ENCODE peak calls at places on chromosomes 7 and 10, in six cellular contexts. Z is A549, Q is cardiac muscle cell, W is SK-N-SH, N is ovary, J is mammary epithelial cell. D is an unnamed sample. For H3K9me3, the result is how much of the 10 kb centered on the place peaks cover.

GRCh38 chr10:3719024-3719843 is 65.8 kb downstream of the KLF6 start:
- DNase-seq in N (no peak), Z (no peak), W (no peak), J (no peak), Q (no peak), D (no peak)

GRCh38 chr7:25171071-25171470 is 46.0 kb upstream of the CYCS start:
- DNase-seq in N (no peak), W (no peak), J (no peak), Q (no peak), Z (no peak), D (no peak)

GRCh38 chr7:55335786-55336185 is 29.4 kb upstream of the LANCL2 start:
- DNase-seq in Z (no peak), N (no peak), Q (no peak), W (no peak), J (no peak), D (no peak)

GRCh38 chr10:15120523-15120922 is 23.4 kb downstream of the RPP38 start:
- DNase-seq in J (peak), Q (no peak), W (no peak), N (no peak), Z (no peak), D (no peak)

GRCh38 chr7:82729172-82730030 is 285.8 kb upstream of the CACNA2D1 start:
- DNase-seq in J (peak), Z (peak), W (peak), N (no peak), Q (peak), D (no peak)

GRCh38 chr10:15344876-15345285 is 26.2 kb downstream of the FAM171A1 start:
- DNase-seq in W (no peak), Z (peak), J (peak), Q (no peak), N (no peak), D (no peak)

GRCh38 chr10:77392851-77393250 is 244.8 kb downstream of the KCNMA1 start:
- DNase-seq in Q (no peak), J (peak), Z (peak), W (no peak), N (no peak), D (no peak)

GRCh38 chr10:108561649-108562048 is 1361.7 kb downstream of the XPNPEP1 start:
- DNase-seq in N (no peak), Q (no peak), Z (no peak), W (no peak), J (no peak), D (no peak)

GRCh38 chr10:99788598-99789259 is 6.3 kb downstream of the ABCC2 start:
- DNase-seq in N (no peak), J (no peak), W (no peak), Z (no peak), Q (no peak), D (no peak)

GRCh38 chr10:22341190-22341935 is 3.9 kb upstream of the SPAG6 start:
- DNase-seq in W (peak), Q (peak), J (no peak), Z (peak), N (peak), D (no peak)

GRCh38 chr10:107647462-107647861 is 483.0 kb upstream of the SORCS1 start:
- DNase-seq in J (no peak), Q (no peak), Z (no peak), N (no peak), W (no peak), D (no peak)

GRCh38 chr7:26376208-26376917 is 84.7 kb downstream of the SNX10 start:
- DNase-seq in J (no peak), N (peak), W (peak), Q (peak), Z (peak), D (peak)

GRCh38 chr10:61662794-61663259 is at the start of gene CABCOCO1:
- DNase-seq in Q (peak), N (peak), Z (peak), W (peak), J (peak), D (no peak)

GRCh38 chr7:28856656-28857055 is 101.5 kb downstream of the TRIL start:
- DNase-seq in N (no peak), Z (no peak), W (no peak), Q (no peak), J (no peak), D (no peak)

GRCh38 chr7:50467817-50468610 is 17.9 kb upstream of the FIGNL1 start:
- DNase-seq in Q (peak), Z (peak), W (peak), N (peak), J (peak), D (peak)

GRCh38 chr7:134948736-134949135 is 37.6 kb upstream of the AGBL3 start:
- DNase-seq in N (no peak), W (no peak), J (no peak), Z (peak), Q (no peak), D (no peak)

GRCh38 chr10:7045891-7046599 is 364.8 kb downstream of the SFMBT2 start:
- DNase-seq in Q (no peak), J (no peak), N (no peak), W (no peak), Z (no peak), D (peak)

GRCh38 chr7:21867816-21868646 is 77.7 kb downstream of the CDCA7L start:
- DNase-seq in Z (no peak), J (no peak), W (no peak), Q (no peak), N (no peak), D (no peak)

GRCh38 chr7:117402109-117402508 is 25.2 kb downstream of the ASZ1 start:
- DNase-seq in Z (no peak), N (no peak), W (no peak), Q (no peak), J (peak), D (no peak)

GRCh38 chr7:55250313-55250712 is 114.8 kb upstream of the LANCL2 start:
- DNase-seq in W (peak), Q (peak), Z (peak), N (no peak), J (no peak), D (no peak)

GRCh38 chr10:33753389-33753788 is 418.9 kb upstream of the NRP1 start:
- DNase-seq in W (no peak), N (no peak), J (no peak), Q (no peak), Z (no peak), D (no peak)

GRCh38 chr7:23467731-23468720 is 2.3 kb downstream of the IGF2BP3 start:
- DNase-seq in Q (peak), N (no peak), J (peak), Z (peak), W (peak), D (peak)

GRCh38 chr10:128124813-128125403 is 1.3 kb downstream of the MKI67 start:
- DNase-seq in W (peak), J (peak), Z (no peak), Q (no peak), N (no peak), D (no peak)

GRCh38 chr10:102119417-102120141 is 589 bp downstream of the LDB1 start:
- DNase-seq in W (peak), Z (peak), Q (peak), N (peak), J (peak), D (peak)

GRCh38 chr10:102114861-102115618 is 5.1 kb downstream of the LDB1 start:
- DNase-seq in Q (peak), Z (peak), J (peak), W (peak), N (peak), D (peak)

GRCh38 chr10:102115775-102116174 is 4.4 kb downstream of the LDB1 start:
- DNase-seq in W (no peak), N (no peak), Q (no peak), J (no peak), Z (no peak), D (no peak)

GRCh38 chr10:102118867-102119266 is 1.3 kb downstream of the LDB1 start:
- DNase-seq in J (no peak), N (peak), Q (no peak), W (no peak), Z (no peak), D (peak)

DNA sequence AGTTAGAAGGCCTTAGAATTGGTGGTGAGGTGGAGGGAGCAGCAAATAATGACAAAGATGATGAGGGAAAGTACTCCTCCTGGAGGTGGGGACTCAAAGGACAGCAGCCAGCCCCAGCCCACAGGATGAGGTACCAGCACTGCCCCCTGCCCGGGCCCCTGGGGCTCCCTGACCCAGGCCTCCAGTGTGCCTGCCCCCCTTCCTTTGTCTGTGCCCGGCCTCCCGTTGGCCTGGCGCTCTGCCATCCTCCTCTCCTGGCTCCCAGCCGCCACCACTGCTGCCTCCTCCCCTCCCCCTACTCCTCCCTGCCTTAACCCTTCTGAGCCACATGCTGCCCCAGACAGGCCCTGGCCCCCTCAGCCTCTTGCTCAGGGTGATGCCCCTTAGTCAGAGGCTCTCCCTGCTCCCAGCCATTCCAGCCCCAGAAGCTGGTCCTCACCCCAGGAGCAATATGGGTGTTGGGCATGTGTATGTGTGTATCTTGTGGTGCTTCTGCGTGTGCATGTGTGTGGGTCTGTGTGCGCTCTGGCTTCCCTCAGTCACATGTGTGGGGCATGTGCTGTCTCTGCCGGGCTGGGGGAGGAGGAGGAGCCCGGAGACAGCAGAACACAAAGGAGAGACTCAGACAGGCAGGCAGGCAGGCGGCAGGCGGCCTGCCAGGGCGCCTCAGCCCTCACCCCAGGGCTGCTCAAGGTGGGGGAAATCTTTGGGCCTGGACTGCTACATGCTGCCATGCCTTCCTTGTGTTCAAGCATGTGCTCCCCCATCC is 2.6 kb downstream of the LDB1 start:
- DNase-seq in Q (peak), Z (peak), W (peak), J (peak), N (peak), D (peak)
- TF ChIP-seq CTCF in Q (peak), Z (no peak), W (peak), J (no peak), N (no peak), D (no peak)

GRCh38 chr7:57367171-57367570 is 82.8 kb upstream of the ZNF716 start:
- DNase-seq in Z (no peak), N (no peak), J (no peak), W (no peak), Q (no peak), D (no peak)

GRCh38 chr7:57363321-57363720 is 86.7 kb upstream of the ZNF716 start:
- DNase-seq in Q (no peak), N (no peak), Z (no peak), W (no peak), J (no peak), D (no peak)

GRCh38 chr7:57361406-57361805 is 88.6 kb upstream of the ZNF716 start:
- DNase-seq in J (no peak), Z (no peak), W (no peak), N (no peak), Q (no peak), D (no peak)

GRCh38 chr7:57364933-57365710 is 84.9 kb upstream of the ZNF716 start:
- DNase-seq in Q (no peak), N (no peak), W (no peak), J (no peak), Z (no peak), D (no peak)

GRCh38 chr7:57362868-57363267 is 87.1 kb upstream of the ZNF716 start:
- DNase-seq in Q (no peak), Z (no peak), J (no peak), W (no peak), N (no peak), D (no peak)
- H3K9me3 ChIP-seq in Q (under half), Z (under half), J (under half), W (under half), N (under half), D (under half)

GRCh38 chr10:48701941-48702340 is 17.3 kb downstream of the WDFY4 start:
- DNase-seq in Q (no peak), W (no peak), J (no peak), N (no peak), Z (no peak), D (no peak)

GRCh38 chr10:48700071-48700470 is 15.4 kb downstream of the WDFY4 start:
- DNase-seq in W (no peak), N (no peak), J (no peak), Q (no peak), Z (no peak), D (no peak)

GRCh38 chr10:48700493-48700892 is 15.8 kb downstream of the WDFY4 start:
- DNase-seq in W (no peak), Q (no peak), N (no peak), Z (no peak), J (no peak), D (no peak)

GRCh38 chr10:48698971-48699627 is 14.4 kb downstream of the WDFY4 start:
- DNase-seq in W (no peak), Q (peak), J (no peak), Z (no peak), N (no peak), D (no peak)

DNA sequence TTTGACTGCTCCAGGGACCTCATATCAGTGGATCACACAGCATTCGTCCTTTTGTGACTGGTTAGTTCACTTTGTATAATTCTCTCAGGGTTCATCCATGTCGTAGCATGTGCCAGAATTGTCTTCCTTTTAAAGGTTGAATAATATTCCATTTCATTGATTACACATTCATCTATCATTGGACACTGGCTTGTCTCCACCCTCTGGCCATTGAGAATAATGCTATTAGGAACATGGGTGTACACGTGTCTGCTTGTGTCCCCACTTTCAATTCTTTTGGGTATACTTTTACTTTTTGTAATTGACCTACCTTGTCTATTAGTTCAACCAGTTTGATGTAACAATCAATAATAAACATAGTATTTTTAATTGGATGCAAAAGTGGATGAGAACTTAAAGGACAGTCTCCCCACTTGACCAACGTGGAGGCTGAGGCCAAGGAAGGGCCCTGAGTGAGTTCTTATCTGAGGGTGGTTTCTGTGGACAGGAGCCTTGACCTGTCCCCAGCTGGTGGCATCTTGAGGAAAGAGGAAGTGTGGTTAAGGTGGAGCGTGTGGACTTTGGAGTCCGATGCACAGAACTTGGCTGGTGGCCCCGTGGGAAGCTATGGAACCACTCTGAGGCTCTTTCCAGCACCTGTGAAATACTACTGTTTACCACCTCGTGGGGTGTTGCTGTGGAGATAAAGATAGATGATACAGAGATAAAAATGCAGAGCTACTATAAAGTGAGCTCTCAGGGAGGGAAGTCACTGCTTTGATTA is 16.6 kb downstream of the WDFY4 start:
- DNase-seq in Z (no peak), J (no peak), W (no peak), Q (no peak), N (no peak), D (no peak)
- TF ChIP-seq CTCF in Z (no peak), J (no peak), W (no peak), Q (no peak), N (no peak), D (no peak)

DNA sequence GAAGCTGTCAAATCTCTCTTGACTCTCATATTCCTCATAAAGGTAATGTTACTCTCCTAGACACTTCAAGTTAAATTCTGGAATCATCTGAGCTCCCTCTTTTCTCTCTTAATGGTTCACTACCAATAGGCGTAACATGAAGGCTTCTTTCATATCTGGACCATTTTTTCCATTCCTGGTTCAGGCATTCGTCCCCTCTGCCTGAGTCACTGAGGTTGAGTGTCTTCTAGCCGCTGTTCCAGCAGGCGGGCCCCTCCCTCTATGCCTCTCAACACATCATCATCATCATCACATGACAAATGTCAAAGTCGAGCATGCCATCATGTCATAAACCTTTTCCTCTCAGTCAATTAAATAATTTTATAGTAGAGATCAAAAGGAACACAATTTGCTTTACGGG is 168.8 kb upstream of the ASAH2 start:
- DNase-seq in W (no peak), Q (no peak), Z (no peak), N (no peak), J (no peak), D (peak)
- H3K9me3 ChIP-seq in W (under half), Q (under half), Z (under half), N (under half), J (under half), D (under half)

DNA sequence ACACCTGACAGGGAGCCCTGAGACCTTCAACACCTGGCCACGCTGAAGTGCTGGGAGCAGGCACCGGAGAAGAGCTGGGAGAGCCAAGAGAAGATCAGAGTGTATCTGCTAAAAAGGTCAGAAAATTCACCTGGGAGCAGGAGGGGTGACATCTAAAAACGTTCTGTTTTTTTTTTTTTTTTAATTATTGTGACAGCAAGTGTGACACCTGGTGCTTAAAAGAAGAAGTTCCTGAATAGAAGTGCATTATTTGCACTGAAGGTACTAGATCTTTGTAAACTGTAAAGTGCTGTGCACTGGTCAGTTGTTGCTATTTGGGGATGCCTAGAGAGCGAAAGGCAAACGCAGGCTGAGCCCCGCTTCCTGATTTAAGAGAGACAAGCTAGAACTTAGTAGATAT is 422.0 kb downstream of the PLXNA4 start:
- DNase-seq in N (no peak), J (no peak), Q (no peak), W (no peak), Z (no peak), D (no peak)
- TF ChIP-seq CTCF in N (no peak), J (peak), Q (no peak), W (peak), Z (peak), D (peak)

DNA sequence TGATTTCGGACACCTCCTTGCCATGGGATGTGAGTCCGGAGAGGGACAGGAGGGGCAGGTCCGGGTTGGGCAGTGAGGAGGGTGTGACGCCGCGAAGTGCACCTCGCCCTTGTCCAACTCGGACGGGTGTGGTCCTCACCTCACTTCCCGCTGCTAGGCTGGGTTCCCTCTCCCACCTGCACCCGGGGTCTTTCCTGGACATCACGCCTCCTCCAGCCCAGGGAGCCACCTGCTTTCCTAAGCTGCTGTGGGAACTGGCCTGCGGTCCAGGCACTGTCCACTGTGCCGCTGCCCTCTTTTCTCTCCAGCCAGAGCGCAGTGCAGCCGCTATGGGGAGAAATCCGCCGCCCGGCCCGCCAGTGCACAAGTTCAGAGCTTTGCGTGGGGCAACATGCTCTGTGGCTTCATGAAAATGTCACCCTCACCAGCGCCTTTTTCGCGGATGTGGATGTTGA is 45.0 kb upstream of the ZNF716 start:
- DNase-seq in Z (no peak), J (no peak), W (no peak), N (no peak), Q (no peak), D (no peak)
- H3K9me3 ChIP-seq in Z (under half), J (under half), W (under half), N (under half), Q (under half), D (under half)

DNA sequence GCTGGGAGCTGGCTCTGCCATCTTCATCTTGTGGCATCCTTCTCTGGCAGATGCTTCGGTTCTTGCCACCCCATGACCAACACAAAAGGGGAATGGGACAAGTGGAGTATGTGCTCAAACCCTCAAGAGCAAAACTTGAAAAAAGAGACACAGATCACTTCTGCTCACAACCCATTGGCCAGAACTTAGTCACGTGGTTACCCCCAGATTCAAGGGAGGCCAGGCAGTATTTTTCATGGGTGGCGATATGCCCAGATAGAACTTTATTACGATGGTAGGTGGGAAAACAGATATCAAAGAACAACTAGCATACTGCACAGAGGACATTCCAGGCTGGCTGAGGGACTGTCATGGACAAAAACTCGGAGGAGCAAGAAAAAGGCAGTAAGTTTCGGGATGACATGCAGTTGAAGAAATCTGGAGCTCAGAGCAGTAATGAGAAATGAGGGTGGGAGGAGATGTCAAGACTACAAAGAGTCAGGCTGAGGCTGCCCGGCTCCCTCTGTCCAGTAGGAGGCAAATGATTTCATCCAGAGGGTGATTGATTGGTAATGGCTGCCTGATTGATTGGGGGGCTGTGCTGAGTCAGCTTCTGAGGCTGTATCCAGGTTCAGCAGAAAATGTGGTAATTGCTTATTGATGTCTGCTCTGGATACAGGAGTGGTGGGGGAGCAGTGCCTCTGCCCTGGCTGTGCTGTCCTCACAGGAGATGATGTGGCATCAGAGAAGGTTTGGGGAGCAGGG is 25.3 kb downstream of the COL13A1 start:
- DNase-seq in Z (no peak), W (no peak), Q (no peak), N (no peak), J (no peak), D (no peak)
- TF ChIP-seq CTCF in Z (no peak), W (peak), Q (no peak), N (no peak), J (peak), D (no peak)